ENCODE peak calls at places on chromosomes 4 and X, in nine cellular contexts. Y is endodermal cell, N is tibial artery, G is left lung, D is adrenal gland, Z is fibroblast of pulmonary artery, O is mammary epithelial cell, R is fibroblast of lung, Q is ovary. I is an unnamed sample.

GRCh38 chr4:2761035-2761923 is 5.1 kb upstream of the TNIP2 start:
- DNase-seq in N (no peak), Y (peak), G (peak), O (no peak), Q (no peak), R (no peak), D (no peak), Z (peak), I (peak)

GRCh38 chrX:119685225-119686066 is 7.5 kb downstream of the SEPTIN6 start:
- DNase-seq in N (peak), Q (no peak), D (peak), Z (no peak), Y (no peak), G (no peak), O (no peak), R (no peak), I (no peak)

GRCh38 chrX:135893294-135893817 is at the start of the genes CT45A10 and SAGE1:
- DNase-seq in D (no peak), Z (no peak), Q (no peak), O (no peak), R (no peak), G (no peak), N (no peak), Y (peak), I (no peak)

GRCh38 chrX:97860206-97860605 is 976.5 kb downstream of the RPA4 start:
- DNase-seq in O (peak), Z (no peak), D (no peak), N (no peak), R (peak), Q (no peak), G (no peak), Y (no peak), I (no peak)

GRCh38 chrX:141791856-141792255 is 46.3 kb upstream of the MAGEC3 start:
- DNase-seq in G (no peak), Z (peak), D (no peak), R (peak), Q (no peak), N (no peak), Y (no peak), O (no peak), I (no peak)

GRCh38 chr4:155442267-155443105 is 65.7 kb upstream of the MAP9 start:
- DNase-seq in O (peak), Y (peak), N (peak), Z (peak), D (peak), R (peak), Q (peak), G (peak), I (peak)

GRCh38 chr4:29066856-29067255 is 1653.3 kb upstream of the PCDH7 start:
- DNase-seq in Q (no peak), Z (peak), N (no peak), Y (no peak), G (no peak), R (no peak), O (no peak), D (no peak), I (no peak)

GRCh38 chr4:180641495-180641894 is 1601.7 kb upstream of the TENM3 start:
- DNase-seq in N (no peak), D (no peak), Y (no peak), Q (no peak), O (no peak), R (no peak), Z (no peak), G (no peak), I (no peak)

GRCh38 chrX:149510386-149510785 is 5.3 kb upstream of the IDS start:
- DNase-seq in O (no peak), R (no peak), Y (no peak), D (no peak), Q (no peak), Z (peak), G (no peak), N (no peak), I (no peak)

GRCh38 chr4:68297137-68297536 is 51.6 kb upstream of the TMPRSS11B start:
- DNase-seq in G (no peak), O (no peak), R (no peak), Z (no peak), D (no peak), Q (no peak), N (no peak), Y (no peak), I (no peak)

GRCh38 chrX:54063361-54063760 is 19.1 kb upstream of the PHF8 start:
- DNase-seq in G (no peak), R (no peak), Q (no peak), N (no peak), O (no peak), D (no peak), Y (no peak), Z (no peak), I (no peak)

GRCh38 chr4:21778702-21779101 is 169.9 kb downstream of the KCNIP4 start:
- DNase-seq in N (no peak), Z (no peak), O (no peak), Q (no peak), G (no peak), D (no peak), R (no peak), Y (no peak), I (no peak)

GRCh38 chrX:1074755-1075154 is 137.7 kb downstream of the CRLF2 start:
- DNase-seq in G (no peak), R (no peak), D (no peak), Q (no peak), O (no peak), Y (no peak), Z (no peak), N (no peak), I (peak)

GRCh38 chrX:154775611-154776349 is 13.1 kb downstream of the DKC1 start:
- DNase-seq in G (no peak), N (no peak), Q (no peak), Y (no peak), O (peak), Z (peak), D (peak), R (no peak), I (no peak)

GRCh38 chr4:153345011-153345981 is 808 bp downstream of the MND1 start:
- DNase-seq in Y (peak), R (peak), Z (peak), D (peak), N (peak), Q (peak), G (peak), O (peak), I (no peak)

GRCh38 chr4:473575-474457 is 25.1 kb downstream of the ZNF721 start:
- DNase-seq in R (peak), Q (peak), G (peak), Z (peak), N (peak), Y (peak), D (peak), O (peak), I (peak)

GRCh38 chr4:98482847-98483806 is 175.3 kb downstream of the TSPAN5 start:
- DNase-seq in O (peak), R (no peak), N (no peak), G (no peak), Q (no peak), D (no peak), Y (no peak), Z (peak), I (no peak)

GRCh38 chr4:185086053-185086452 is 57.0 kb upstream of the SLC25A4 start:
- DNase-seq in D (no peak), N (no peak), Y (peak), O (no peak), Z (no peak), G (no peak), Q (no peak), R (no peak), I (no peak)

GRCh38 chr4:7394184-7394575 is 40.5 kb downstream of the PSAPL1 start:
- DNase-seq in R (no peak), Y (no peak), G (peak), O (no peak), N (no peak), D (no peak), Z (no peak), Q (no peak), I (peak)

GRCh38 chr4:176780995-176781738 is 11.6 kb downstream of the VEGFC start:
- DNase-seq in Z (no peak), G (no peak), Q (no peak), O (peak), R (peak), Y (no peak), D (no peak), N (no peak), I (no peak)

GRCh38 chr4:81397635-81398034 is 74.1 kb downstream of the RASGEF1B start:
- DNase-seq in G (no peak), Q (no peak), Y (no peak), R (no peak), N (no peak), D (no peak), O (no peak), Z (no peak), I (no peak)

GRCh38 chr4:96347582-96347981 is 507.7 kb downstream of the PDHA2 start:
- DNase-seq in N (no peak), Q (no peak), Z (peak), G (no peak), D (no peak), Y (no peak), R (no peak), O (peak), I (no peak)

GRCh38 chr4:96343836-96344235 is 503.9 kb downstream of the PDHA2 start:
- DNase-seq in Z (no peak), D (no peak), Q (no peak), Y (no peak), G (no peak), N (no peak), R (no peak), O (no peak), I (no peak)

GRCh38 chr4:96342790-96343455 is 503.0 kb downstream of the PDHA2 start:
- DNase-seq in D (no peak), Q (no peak), R (no peak), N (no peak), G (no peak), Z (no peak), Y (no peak), O (no peak), I (no peak)
- H3K4me3 ChIP-seq in D (no peak), Q (no peak), R (no peak), N (no peak), G (no peak), Z (no peak), Y (no peak), O (no peak), I (no peak)

DNA sequence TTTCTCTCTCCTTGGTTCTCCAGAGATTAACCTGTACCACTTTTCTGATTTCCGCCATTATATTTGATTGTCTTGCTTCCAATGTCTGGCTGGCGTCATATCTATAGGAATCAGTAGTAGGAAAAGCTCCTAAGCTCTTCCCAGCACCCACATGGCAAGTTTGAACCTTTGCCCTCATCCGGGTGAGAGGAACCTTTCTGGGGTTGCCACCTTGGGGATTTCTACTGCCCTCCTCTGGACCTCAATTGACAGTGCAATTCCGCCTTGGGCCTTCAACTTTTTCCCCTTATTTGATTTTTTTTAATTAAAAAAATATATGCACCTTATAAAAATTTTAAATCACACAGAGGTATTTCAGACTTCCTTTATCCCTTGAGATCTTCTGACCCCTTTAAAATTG is 2.0 kb upstream of the CXorf66 start:
- DNase-seq in R (peak), Y (peak), N (no peak), O (no peak), G (no peak), Q (no peak), Z (peak), D (no peak), I (no peak)
- TF ChIP-seq CTCF in R (peak), Y (peak), N (no peak), O (peak), G (no peak), Q (no peak), Z (peak), D (no peak), I (no peak)

GRCh38 chr4:25330905-25331816 is 18.6 kb downstream of the ZCCHC4 start:
- DNase-seq in R (peak), N (no peak), G (no peak), Z (no peak), Q (no peak), D (no peak), O (no peak), Y (no peak), I (no peak)
- H3K4me3 ChIP-seq in R (peak), N (peak), G (no peak), Z (peak), Q (no peak), D (peak), O (no peak), Y (no peak), I (peak)

DNA sequence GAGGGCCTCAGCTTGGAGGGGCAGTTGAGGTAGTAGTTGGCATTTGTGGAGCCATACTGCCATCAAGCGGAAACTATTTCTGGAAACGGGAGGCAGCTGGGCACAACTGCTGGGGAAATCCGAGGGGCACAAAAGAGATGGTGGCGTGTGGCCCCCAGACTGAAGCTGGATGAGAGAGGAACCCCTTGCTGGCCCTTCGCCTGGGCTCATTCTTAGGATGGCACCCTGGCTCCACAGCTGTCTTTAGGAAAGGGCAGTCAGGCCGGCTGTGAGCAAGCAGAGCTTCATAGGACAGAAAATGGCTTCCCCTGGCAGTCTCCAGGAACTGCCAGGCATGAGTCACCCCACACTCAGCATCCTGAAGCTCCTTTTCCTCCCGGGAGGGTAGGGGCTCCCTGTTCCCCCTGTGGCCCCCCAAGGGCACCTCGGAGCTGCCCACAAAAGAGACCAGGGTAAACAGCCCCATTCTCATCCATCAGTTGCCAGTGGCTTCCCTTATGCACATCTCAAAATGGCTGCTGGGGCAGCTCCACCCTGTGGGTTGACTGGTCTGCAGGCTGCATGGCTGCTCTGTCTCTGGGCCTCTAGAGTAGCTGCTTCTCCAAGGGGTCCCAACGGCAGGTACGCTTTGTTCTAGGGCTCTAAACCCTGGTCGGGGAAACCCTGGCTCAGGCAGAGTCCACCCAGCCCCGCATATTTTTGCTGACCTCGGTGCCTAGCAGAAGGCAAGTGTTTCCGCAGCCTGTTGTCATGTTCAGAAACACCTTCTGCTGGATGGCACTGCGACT is 64.7 kb downstream of the NBDY start:
- DNase-seq in O (no peak), G (peak), R (no peak), Y (peak), Z (no peak), Q (no peak), D (no peak), N (no peak), I (peak)
- TF ChIP-seq CTCF in O (no peak), G (no peak), R (no peak), Y (no peak), Z (no peak), Q (no peak), D (peak), N (no peak), I (no peak)